ENCODE peak calls at places on chromosomes 4 and X, in four cellular contexts. D is GM12865; K is NCI-H1105 treated with DMSO at 0.1 percent for 48 hours; R is activated T-helper 1 cell treated with anti-CD3 and anti-CD28 coated beads, Interleukin-12 subunit alpha, Interleukin-12 subunit beta, Interleukin-2, Interleukin-4 antibody, amounts not matched to agents 30 ng/mL and 10 ng/mL and 1 ng/mL, durations not matched to agents 14 hours and 24 hours and 36 hours. Q is an unnamed sample.

GRCh38 chr4:113106076-113106475 is 56.6 kb downstream of the ANK2 start:
- DNase-seq in D (peak; percentile 18), K (no peak), R (no peak), Q (no peak)

GRCh38 chrX:9362529-9362928 is 102.3 kb upstream of the TBL1X start:
- DNase-seq in D (no peak), K (no peak), R (no peak), Q (no peak)

GRCh38 chr4:113708250-113708649 is 53.3 kb downstream of the CAMK2D start:
- DNase-seq in D (peak; percentile 19), K (no peak), R (no peak), Q (no peak)

GRCh38 chr4:148686449-148686848 is 244.2 kb upstream of the NR3C2 start:
- DNase-seq in D (no peak), K (no peak), R (no peak), Q (no peak)

GRCh38 chrX:18828832-18829404 is 121.5 kb downstream of the PPEF1 start:
- DNase-seq in D (peak; percentile 10), K (no peak), R (no peak), Q (no peak)

GRCh38 chrX:74437530-74437929 is 16.2 kb downstream of the SLC16A2 start:
- DNase-seq in D (no peak), K (no peak), R (no peak), Q (no peak)

GRCh38 chr4:83548151-83548905 is 12.4 kb downstream of the GPAT3 start:
- DNase-seq in D (peak; percentile 83), K (peak; percentile 70), R (peak; percentile 50), Q (peak; percentile 82)

GRCh38 chrX:31251336-31251735 is 179.5 kb upstream of the FTHL17 start:
- DNase-seq in D (no peak), K (no peak), R (no peak), Q (no peak)

GRCh38 chrX:125291124-125291523 is 28.5 kb upstream of the TEX13C start:
- DNase-seq in D (no peak), K (no peak), R (no peak), Q (no peak)

GRCh38 chrX:38975368-38975767 is 174.1 kb downstream of the MID1IP1 start:
- DNase-seq in D (no peak), K (no peak), R (no peak), Q (no peak)

GRCh38 chr4:83248486-83248885 is 36.1 kb downstream of the COQ2 start:
- DNase-seq in D (no peak), K (no peak), R (no peak), Q (no peak)

GRCh38 chrX:68332156-68332823 is 101.0 kb downstream of the OPHN1 start:
- DNase-seq in D (no peak), K (no peak), R (no peak), Q (no peak)

GRCh38 chr4:108072300-108072699 is 82.6 kb downstream of the HADH start:
- DNase-seq in D (peak; percentile 87), K (peak; percentile 76), R (peak; percentile 58), Q (no peak)

GRCh38 chrX:135651647-135652295 is 61.7 kb upstream of the CT45A1 start:
- DNase-seq in D (peak; percentile 2), K (no peak), R (no peak), Q (no peak)

GRCh38 chr4:162149644-162150043 is 14.2 kb downstream of the FSTL5 start:
- DNase-seq in D (no peak), K (no peak), R (no peak), Q (no peak)

GRCh38 chr4:148064451-148064850 is 332.6 kb downstream of the ARHGAP10 start:
- DNase-seq in D (no peak), K (no peak), R (no peak), Q (no peak)

GRCh38 chrX:117843749-117844148 is 272.9 kb downstream of the KLHL13 start:
- DNase-seq in D (no peak), K (no peak), R (no peak), Q (no peak)

GRCh38 chr4:54093609-54094240 is 6.2 kb upstream of the GSX2 start:
- DNase-seq in D (no peak), K (no peak), R (no peak), Q (no peak)

GRCh38 chr4:122293374-122294365 is 85.1 kb upstream of the ADAD1 start:
- DNase-seq in D (no peak), K (no peak), R (no peak), Q (no peak)

GRCh38 chr4:149706942-149707341 is 108.7 kb downstream of the IQCM start:
- DNase-seq in D (no peak), K (no peak), R (no peak), Q (no peak)

GRCh38 chr4:168522371-168522770 is 25.5 kb downstream of the PALLD start:
- DNase-seq in D (no peak), K (no peak), R (no peak), Q (no peak)

GRCh38 chr4:38670939-38671593 is 7.1 kb downstream of the KLF3 start:
- DNase-seq in D (peak; percentile 54), K (peak; percentile 21), R (no peak), Q (no peak)

GRCh38 chr4:29581469-29581868 is 1138.7 kb upstream of the PCDH7 start:
- DNase-seq in D (no peak), K (no peak), R (no peak), Q (no peak)

GRCh38 chr4:72340803-72341431 is 228.1 kb downstream of the ADAMTS3 start:
- DNase-seq in D (no peak), K (no peak), R (no peak), Q (no peak)

GRCh38 chr4:108188770-108189169 is 20.0 kb upstream of the LEF1 start:
- DNase-seq in D (no peak), K (no peak), R (no peak), Q (no peak)

GRCh38 chrX:81280148-81280547 is 78.2 kb downstream of the SH3BGRL start:
- DNase-seq in D (no peak), K (no peak), R (no peak), Q (no peak)

GRCh38 chr4:95889662-95890061 is 49.8 kb downstream of the PDHA2 start:
- DNase-seq in D (no peak), K (no peak), R (no peak), Q (no peak)

GRCh38 chr4:60201052-60201673 is 999.0 kb upstream of the ADGRL3 start:
- DNase-seq in D (peak; percentile 62), K (peak; percentile 37), R (peak; percentile 1), Q (peak; percentile 60)

GRCh38 chrX:103157511-103158316 is 57.2 kb upstream of the BEX4 start:
- DNase-seq in D (peak; percentile 11), K (peak; percentile 16), R (no peak), Q (peak; percentile 34)

GRCh38 chr4:150033937-150034336 is 44.3 kb upstream of the DCLK2 start:
- DNase-seq in D (no peak), K (peak; percentile 52), R (no peak), Q (no peak)

GRCh38 chr4:40264995-40265909 is 68.4 kb downstream of the RHOH start:
- DNase-seq in D (no peak), K (no peak), R (no peak), Q (no peak)

GRCh38 chr4:8504279-8505007 is 63.9 kb downstream of the TRMT44 start:
- DNase-seq in D (no peak), K (peak; percentile 70), R (no peak), Q (no peak)

GRCh38 chrX:3549442-3549875 is 164.0 kb downstream of the PRKX start:
- DNase-seq in D (no peak), K (no peak), R (no peak), Q (no peak)

GRCh38 chrX:85590638-85591037 is 211.2 kb upstream of the POF1B start:
- DNase-seq in D (no peak), K (no peak), R (no peak), Q (no peak)

GRCh38 chr4:98626350-98626749 is 32.1 kb downstream of the TSPAN5 start:
- DNase-seq in D (no peak), K (no peak), R (no peak), Q (no peak)

GRCh38 chr4:70838400-70838971 is 1.2 kb downstream of the GRSF1 start:
- DNase-seq in D (no peak), K (peak; percentile 1), R (no peak), Q (no peak)

GRCh38 chrX:118254611-118255010 is 91.3 kb upstream of the WDR44 start:
- DNase-seq in D (peak; percentile 61), K (peak; percentile 52), R (peak; percentile 2), Q (peak; percentile 30)

GRCh38 chr4:168569909-168570276 is 73.0 kb downstream of the PALLD start:
- DNase-seq in D (no peak), K (no peak), R (no peak), Q (no peak)

GRCh38 chr4:87243426-87244053 is 23.1 kb upstream of the KLHL8 start:
- DNase-seq in D (no peak), K (no peak), R (no peak), Q (no peak)